ENCODE peak calls at places on chromosomes 16 and 17, in four cellular contexts. R, Y, V and X are unnamed samples.

GRCh38 chr16:23348579-23349469 is 46.7 kb downstream of the SCNN1B start:
- DNase-seq in R (no peak), Y (peak; percentile 28), V (no peak), X (no peak)

GRCh38 chr16:29663829-29664132 is 734 bp downstream of the SPN start:
- DNase-seq in V (no peak), R (no peak), Y (no peak), X (no peak)

GRCh38 chr16:75860654-75861053 is 134.4 kb upstream of the CPHXL start:
- DNase-seq in V (peak; percentile 29), R (no peak), Y (no peak), X (peak; percentile 21)

GRCh38 chr17:72976971-72977767 is 115.3 kb downstream of the SLC39A11 start:
- DNase-seq in V (no peak), Y (peak; percentile 59), R (peak; percentile 65), X (no peak)

GRCh38 chr17:17672453-17673368 is 8.5 kb upstream of the RAI1 start:
- DNase-seq in R (no peak), Y (no peak), V (no peak), X (no peak)

GRCh38 chr17:42706732-42707131 is 24.4 kb downstream of the CNTNAP1 start:
- DNase-seq in Y (no peak), R (no peak), V (no peak), X (no peak)

GRCh38 chr16:88014954-88015805 is 63.9 kb downstream of the BANP start:
- DNase-seq in Y (no peak), V (no peak), R (no peak), X (no peak)

GRCh38 chr17:28645576-28645939 is 600 bp upstream of the BLTP2 start:
- DNase-seq in R (no peak), V (no peak), Y (no peak), X (no peak)

GRCh38 chr17:9529033-9529748 is 46.4 kb downstream of the STX8 start:
- DNase-seq in Y (peak; percentile 9), V (peak; percentile 41), R (peak; percentile 21), X (peak; percentile 7)

GRCh38 chr16:79217375-79218011 is 383.0 kb downstream of the MAF start:
- DNase-seq in Y (no peak), R (no peak), V (no peak), X (no peak)

GRCh38 chr16:74076568-74076967 is 220.0 kb upstream of the PSMD7 start:
- DNase-seq in R (no peak), V (no peak), Y (no peak), X (no peak)

GRCh38 chr17:49926886-49927285 is 42.1 kb upstream of the DLX4 start:
- DNase-seq in V (no peak), R (no peak), Y (peak; percentile 75), X (no peak)

GRCh38 chr17:2086306-2086705 is 31.4 kb downstream of the HIC1 start:
- DNase-seq in V (no peak), R (no peak), Y (no peak), X (no peak)

GRCh38 chr17:73356561-73357170 is 44.9 kb upstream of the CDC42EP4 start:
- DNase-seq in V (peak; percentile 80), R (no peak), Y (no peak), X (no peak)

GRCh38 chr17:64732336-64733006 is 70.4 kb upstream of the SMURF2 start:
- DNase-seq in V (peak; percentile 77), Y (no peak), R (peak; percentile 57), X (peak; percentile 58)

GRCh38 chr17:70629902-70630301 is 460.6 kb downstream of the KCNJ2 start:
- DNase-seq in Y (no peak), R (peak; percentile 24), V (peak; percentile 43), X (no peak)
- TF ChIP-seq CHD2 in Y (no peak), R (no peak), V (no peak), X (no peak)

DNA sequence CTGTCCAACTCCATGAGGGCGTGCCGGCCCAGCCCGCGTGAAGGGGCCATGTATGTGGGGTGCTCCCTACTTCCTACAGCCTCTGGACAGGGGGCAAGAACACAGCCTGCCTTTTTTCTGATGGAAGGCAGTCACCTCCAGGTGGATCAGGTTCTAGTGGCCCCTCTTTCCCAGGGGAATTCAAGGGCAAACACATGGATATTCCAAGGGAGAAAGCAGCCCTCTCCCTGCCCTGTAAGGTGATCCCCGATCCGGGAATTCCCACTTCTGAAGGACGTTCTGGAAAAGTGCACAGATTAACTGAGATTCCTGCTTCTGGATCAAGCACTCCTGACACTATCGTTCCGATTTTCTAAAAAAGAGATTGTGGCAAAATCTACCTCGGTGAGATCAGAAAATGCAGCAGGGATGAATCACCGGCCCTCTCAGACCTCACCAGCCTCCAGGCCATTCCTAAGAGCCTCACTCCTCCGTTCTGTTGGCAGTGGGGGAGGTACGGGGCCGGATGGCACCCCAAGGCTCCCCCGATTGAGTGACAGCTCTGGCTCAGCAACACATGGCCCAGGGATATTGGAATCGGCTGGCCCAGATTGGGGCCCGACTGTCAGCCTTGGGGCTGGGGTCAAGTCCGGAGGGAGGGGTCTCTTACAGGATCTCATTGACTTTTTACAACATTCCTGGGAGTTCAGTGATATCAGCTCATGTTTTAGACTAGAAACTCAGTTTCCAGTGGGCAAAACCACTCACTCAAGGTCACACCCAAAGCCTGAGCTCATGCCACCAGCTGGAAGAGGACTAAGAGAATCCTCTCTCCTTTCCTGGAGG is 12.3 kb downstream of the STX1B start:
- DNase-seq in R (peak; percentile 89), Y (no peak), V (no peak), X (peak; percentile 49)
- TF ChIP-seq CHD2 in R (no peak), Y (no peak), V (no peak), X (no peak)

GRCh38 chr17:39566092-39566491 is 41.6 kb downstream of the NEUROD2 start:
- DNase-seq in V (no peak), Y (no peak), R (no peak), X (no peak)
- TF ChIP-seq CHD2 in V (no peak), Y (no peak), R (no peak), X (no peak)

GRCh38 chr17:62703269-62703775 is 75.9 kb downstream of the MRC2 start:
- DNase-seq in V (no peak), R (peak; percentile 38), Y (no peak), X (no peak)

GRCh38 chr17:62703776-62704380 is 76.4 kb downstream of the MRC2 start:
- DNase-seq in R (peak; percentile 64), V (peak; percentile 96), Y (peak; percentile 72), X (no peak)

GRCh38 chr17:62705116-62705515 is 77.6 kb downstream of the MRC2 start:
- DNase-seq in R (no peak), Y (no peak), V (no peak), X (no peak)

GRCh38 chr17:62705781-62706597 is 78.5 kb downstream of the MRC2 start:
- DNase-seq in Y (no peak), V (no peak), R (no peak), X (no peak)

GRCh38 chr17:62704381-62704971 is 77.0 kb downstream of the MRC2 start:
- DNase-seq in Y (no peak), R (peak; percentile 38), V (no peak), X (no peak)
- TF ChIP-seq CHD2 in Y (no peak), R (no peak), V (no peak), X (no peak)